ENCODE peak calls at places on chromosomes 12 and 14, in four cellular contexts. F is PC-9, E is SJCRH30, X is adrenal gland. T is an unnamed sample.

GRCh38 chr14:30569216-30569902 is 10.4 kb downstream of the G2E3 start:
- DNase-seq in F (no peak), X (no peak), E (no peak), T (no peak)

GRCh38 chr12:110680032-110680431 is 8.9 kb downstream of the HVCN1 start:
- DNase-seq in F (no peak), X (no peak), E (no peak), T (no peak)

GRCh38 chr12:101875112-101875961 is 2.0 kb upstream of the DRAM1 start:
- DNase-seq in F (no peak), X (no peak), E (no peak), T (no peak)

GRCh38 chr14:63910593-63911363 is 58.0 kb downstream of the SYNE2 start:
- DNase-seq in E (no peak), X (no peak), F (no peak), T (no peak)

GRCh38 chr12:77060136-77060882 is 5.1 kb downstream of the E2F7 start:
- DNase-seq in E (no peak), X (no peak), F (no peak), T (no peak)

GRCh38 chr12:78155546-78155945 is 324.9 kb downstream of the NAV3 start:
- DNase-seq in E (peak; percentile 16), F (no peak), X (no peak), T (no peak)

GRCh38 chr12:104515899-104516298 is 59.2 kb downstream of the CHST11 start:
- DNase-seq in F (no peak), E (no peak), X (no peak), T (no peak)

GRCh38 chr12:15688838-15689237 is 100.3 kb downstream of the EPS8 start:
- DNase-seq in X (no peak), F (no peak), E (peak; percentile 77), T (no peak)

GRCh38 chr12:90407841-90408240 is 547.1 kb downstream of the CCER1 start:
- DNase-seq in X (no peak), F (no peak), E (peak; percentile 21), T (no peak)

GRCh38 chr12:54404061-54405004 is 14.7 kb downstream of the ITGA5 start:
- DNase-seq in F (peak; percentile 28), X (no peak), E (peak; percentile 76), T (peak; percentile 76)

GRCh38 chr12:31406345-31406744 is 80.4 kb upstream of the SINHCAF start:
- DNase-seq in F (no peak), E (no peak), X (no peak), T (no peak)

GRCh38 chr12:25056486-25057130 is 107.7 kb upstream of the BCAT1 start:
- DNase-seq in E (no peak), F (no peak), X (no peak), T (no peak)

GRCh38 chr12:92070864-92071445 is 74.7 kb downstream of the BTG1 start:
- DNase-seq in X (no peak), E (no peak), F (no peak), T (no peak)

GRCh38 chr12:51904951-51905471 is 2.3 kb upstream of the ACVRL1 start:
- DNase-seq in X (no peak), E (peak; percentile 67), F (no peak), T (no peak)

GRCh38 chr14:59333668-59334067 is 131.5 kb downstream of the GPR135 start:
- DNase-seq in E (no peak), F (no peak), X (no peak), T (no peak)

DNA sequence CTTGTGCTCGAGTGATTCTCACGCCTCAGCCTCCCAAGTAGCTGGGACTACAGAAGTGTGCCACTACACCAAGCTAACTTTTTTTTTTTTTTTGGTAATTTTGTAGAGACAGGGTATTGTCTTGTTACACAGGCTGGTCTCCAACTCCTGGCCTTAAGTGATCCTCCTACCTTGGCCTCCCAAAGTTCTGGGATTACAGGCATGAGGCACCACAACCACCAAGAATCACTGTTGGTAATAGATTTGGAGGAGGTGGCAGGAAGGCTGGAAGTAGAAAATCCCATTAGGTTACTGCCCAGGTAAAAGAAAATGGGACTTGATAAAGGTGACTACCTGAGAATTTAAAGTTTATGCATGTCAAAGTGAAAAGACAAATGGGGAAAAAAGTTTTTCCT is 1.4 kb upstream of the CDCA4 start:
- DNase-seq in F (no peak), X (no peak), E (no peak), T (no peak)
- H3K4me1 ChIP-seq in F (peaks cover 75% of the 10 kb centered on the region), X (peaks cover 22% of the 10 kb centered on the region), E (peaks cover 26% of the 10 kb centered on the region), T (no peaks in the 10 kb centered on the region)

GRCh38 chr12:44875954-44876553 is at the start of gene NELL2:
- DNase-seq in F (peak; percentile 14), X (peak; percentile 41), E (peak; percentile 60), T (peak; percentile 61)
- H3K27me3 ChIP-seq in F (peaks cover 25% of the 10 kb centered on the region), X (no peaks in the 10 kb centered on the region), E (peaks cover 7% of the 10 kb centered on the region), T (no peaks in the 10 kb centered on the region)

GRCh38 chr12:65903680-65904403 is 79.6 kb downstream of the HMGA2 start:
- DNase-seq in X (no peak), E (no peak), F (no peak), T (no peak)
- H3K27ac ChIP-seq in X (no peak overlapping the region), E (peak overlapping the region; percentile 75), F (peak overlapping the region; percentile 31), T (no peak overlapping the region)

DNA sequence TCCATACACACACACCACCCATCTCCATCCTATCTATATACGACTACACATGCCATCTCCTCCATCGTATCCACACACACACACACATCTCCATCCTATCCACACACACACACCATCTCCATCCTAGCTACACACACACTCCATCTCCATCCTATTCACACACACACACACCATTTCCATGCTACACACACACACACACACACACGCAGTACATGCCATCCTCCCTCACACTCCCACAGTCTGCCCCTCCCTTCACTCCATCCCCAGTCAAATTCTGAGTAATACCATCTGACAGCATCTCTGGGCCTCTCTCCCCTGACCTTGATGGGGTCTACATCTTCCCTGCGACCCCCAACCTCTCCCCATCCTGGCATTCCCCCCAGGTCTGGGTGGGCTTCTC is 193.8 kb upstream of the LHX5 start:
- DNase-seq in F (no peak), X (no peak), E (no peak), T (no peak)
- H3K4me1 ChIP-seq in F (no peaks in the 10 kb centered on the region), X (no peaks in the 10 kb centered on the region), E (no peaks in the 10 kb centered on the region), T (no peaks in the 10 kb centered on the region)